ENCODE peak calls at places on chromosomes 13 and 19, in five cellular contexts. Q is WTC11, X is endodermal cell, S is neural crest cell, Z is GM13977. T is an unnamed sample.
A peak's percentile ranks its signal among the peaks of the same experiment; 100 is the strongest.

GRCh38 chr19:46000497-46001246 is 5.4 kb downstream of the CCDC61 start:
- DNase-seq in X (peak; percentile 92), S (no peak), Q (peak; percentile 74), Z (peak; percentile 84), T (peak; percentile 85)

GRCh38 chr19:47598407-47599349 is 10.3 kb upstream of the BICRA start:
- DNase-seq in Z (no peak), S (no peak), Q (peak; percentile 76), X (peak; percentile 91), T (no peak)

GRCh38 chr13:33441015-33441414 is 155.5 kb upstream of the STARD13 start:
- DNase-seq in X (peak; percentile 64), S (no peak), Q (peak; percentile 30), Z (no peak), T (no peak)

GRCh38 chr19:2529473-2529918 is 53.6 kb downstream of the GADD45B start:
- DNase-seq in S (no peak), Z (no peak), Q (no peak), X (no peak), T (peak; percentile 54)

GRCh38 chr13:106492576-106493323 is 42.7 kb downstream of the EFNB2 start:
- DNase-seq in Z (no peak), S (no peak), Q (no peak), X (no peak), T (no peak)

GRCh38 chr13:99307648-99308339 is 595 bp upstream of the GPR183 start:
- DNase-seq in X (peak; percentile 71), Q (no peak), S (no peak), Z (no peak), T (no peak)

GRCh38 chr13:35817642-35818576 is 313.3 kb downstream of the DCLK1 start:
- DNase-seq in Z (no peak), X (no peak), S (no peak), Q (no peak), T (no peak)

GRCh38 chr19:45667620-45668341 is at the start of gene GIPR:
- DNase-seq in X (peak; percentile 94), Q (peak; percentile 72), S (peak; percentile 47), Z (peak; percentile 72), T (peak; percentile 79)

GRCh38 chr13:107612376-107612775 is 603.0 kb downstream of the LIG4 start:
- DNase-seq in X (no peak), Z (no peak), S (no peak), Q (no peak), T (no peak)

GRCh38 chr19:41987141-41987860 is 6.7 kb downstream of the ATP1A3 start:
- DNase-seq in Q (no peak), X (no peak), Z (no peak), S (no peak), T (no peak)

GRCh38 chr19:39474139-39474620 is 6.5 kb upstream of the TIMM50 start:
- DNase-seq in X (peak; percentile 96), S (peak; percentile 82), Q (peak; percentile 90), Z (peak; percentile 78), T (peak; percentile 72)

GRCh38 chr19:48877900-48878218 is 5.6 kb downstream of the PPP1R15A start:
- DNase-seq in Z (no peak), S (no peak), X (no peak), Q (no peak), T (no peak)

GRCh38 chr13:105410602-105411001 is 1124.9 kb downstream of the EFNB2 start:
- DNase-seq in X (peak; percentile 92), Z (no peak), S (peak; percentile 47), Q (peak; percentile 83), T (no peak)

GRCh38 chr13:114047358-114047881 is 73.5 kb upstream of the C13orf46 start:
- DNase-seq in S (no peak), X (no peak), Z (peak; percentile 84), Q (no peak), T (peak; percentile 82)

GRCh38 chr13:40255551-40255950 is 410.9 kb downstream of the FOXO1 start:
- DNase-seq in Q (no peak), Z (no peak), S (no peak), X (no peak), T (no peak)

DNA sequence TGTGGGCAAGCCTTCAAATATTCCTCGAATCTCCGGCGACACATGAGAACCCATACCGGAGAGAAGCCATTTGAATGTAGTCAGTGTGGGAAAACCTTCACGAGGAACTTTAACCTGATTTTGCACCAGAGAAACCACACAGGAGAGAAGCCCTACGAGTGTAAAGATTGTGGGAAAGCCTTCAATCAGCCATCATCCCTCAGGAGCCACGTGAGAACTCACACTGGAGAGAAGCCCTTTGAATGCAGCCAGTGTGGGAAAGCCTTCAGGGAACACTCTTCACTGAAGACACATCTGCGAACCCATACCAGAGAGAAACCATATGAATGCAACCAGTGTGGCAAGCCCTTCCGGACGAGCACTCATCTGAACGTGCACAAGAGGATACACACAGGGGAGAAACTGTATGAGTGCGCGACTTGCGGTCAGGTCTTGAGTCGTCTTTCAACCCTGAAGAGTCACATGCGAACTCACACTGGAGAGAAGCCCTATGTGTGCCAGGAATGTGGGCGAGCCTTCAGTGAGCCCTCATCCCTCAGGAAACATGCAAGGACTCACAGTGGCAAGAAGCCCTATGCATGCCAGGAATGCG is 28.8 kb downstream of the ZNF333 start:
- DNase-seq in X (peak; percentile 23), Z (no peak), Q (no peak), S (no peak), T (no peak)
- TF ChIP-seq CTCF in X (no peak), Z (no peak), Q (no peak), S (no peak), T (no peak)

GRCh38 chr19:29812881-29813275 is 1.1 kb downstream of the CCNE1 start:
- DNase-seq in Z (no peak), S (no peak), X (no peak), Q (no peak), T (no peak)

GRCh38 chr19:29817316-29817715 is 5.5 kb downstream of the CCNE1 start:
- DNase-seq in Z (no peak), Q (no peak), S (no peak), X (no peak), T (no peak)

GRCh38 chr19:29813665-29814064 is 1.9 kb downstream of the CCNE1 start:
- DNase-seq in S (no peak), X (no peak), Z (no peak), Q (no peak), T (no peak)

GRCh38 chr19:29812080-29812880 is 489 bp downstream of the CCNE1 start:
- DNase-seq in X (peak; percentile 61), Z (no peak), S (no peak), Q (peak; percentile 30), T (no peak)

GRCh38 chr19:29815231-29815630 is 3.4 kb downstream of the CCNE1 start:
- DNase-seq in X (no peak), S (no peak), Z (peak; percentile 51), Q (no peak), T (no peak)
- TF ChIP-seq CTCF in X (no peak), S (no peak), Z (no peak), Q (no peak), T (peak; percentile 22)

GRCh38 chr19:10070730-10071446 is 15.2 kb upstream of the SHFL start:
- DNase-seq in Z (no peak), X (peak; percentile 82), Q (peak; percentile 86), S (no peak), T (no peak)

GRCh38 chr19:10074153-10074552 is 12.0 kb upstream of the SHFL start:
- DNase-seq in S (no peak), Q (no peak), Z (peak; percentile 50), X (no peak), T (peak; percentile 46)

GRCh38 chr19:10069046-10069445 is 17.1 kb upstream of the SHFL start:
- DNase-seq in X (no peak), S (no peak), Q (no peak), Z (no peak), T (no peak)

DNA sequence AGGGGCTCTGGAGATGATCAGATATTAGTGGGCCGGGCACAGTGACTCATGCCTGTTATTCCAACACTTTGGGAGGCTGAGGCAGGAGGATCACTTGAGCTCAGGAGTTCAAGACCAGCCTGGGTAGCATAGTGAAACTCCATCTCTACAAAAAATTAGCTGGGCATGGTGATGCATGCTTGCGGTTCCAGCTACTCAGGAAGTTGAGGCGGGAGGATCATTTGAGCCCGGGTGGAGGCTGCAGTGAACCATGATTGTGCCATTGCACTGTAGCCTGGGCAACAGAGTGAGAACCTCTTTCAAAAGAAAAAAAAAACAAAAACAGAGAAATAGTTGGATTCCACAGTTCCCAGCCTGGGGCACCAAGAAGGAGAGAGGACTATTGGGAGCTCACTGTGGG is 17.9 kb upstream of the SHFL start:
- DNase-seq in Q (no peak), Z (no peak), S (no peak), X (no peak), T (no peak)
- TF ChIP-seq CTCF in Q (no peak), Z (no peak), S (no peak), X (no peak), T (no peak)

GRCh38 chr19:3657395-3657769 is 30.8 kb upstream of the CACTIN start:
- DNase-seq in X (no peak), S (no peak), Q (no peak), Z (no peak), T (no peak)

GRCh38 chr19:3655402-3656072 is 28.9 kb upstream of the CACTIN start:
- DNase-seq in Z (peak; percentile 69), S (no peak), Q (no peak), X (no peak), T (no peak)

GRCh38 chr19:3656073-3656746 is 29.6 kb upstream of the CACTIN start:
- DNase-seq in Q (no peak), X (no peak), S (no peak), Z (no peak), T (no peak)

GRCh38 chr19:3658004-3658822 is 31.6 kb upstream of the CACTIN start:
- DNase-seq in X (no peak), Z (no peak), S (no peak), Q (no peak), T (no peak)

DNA sequence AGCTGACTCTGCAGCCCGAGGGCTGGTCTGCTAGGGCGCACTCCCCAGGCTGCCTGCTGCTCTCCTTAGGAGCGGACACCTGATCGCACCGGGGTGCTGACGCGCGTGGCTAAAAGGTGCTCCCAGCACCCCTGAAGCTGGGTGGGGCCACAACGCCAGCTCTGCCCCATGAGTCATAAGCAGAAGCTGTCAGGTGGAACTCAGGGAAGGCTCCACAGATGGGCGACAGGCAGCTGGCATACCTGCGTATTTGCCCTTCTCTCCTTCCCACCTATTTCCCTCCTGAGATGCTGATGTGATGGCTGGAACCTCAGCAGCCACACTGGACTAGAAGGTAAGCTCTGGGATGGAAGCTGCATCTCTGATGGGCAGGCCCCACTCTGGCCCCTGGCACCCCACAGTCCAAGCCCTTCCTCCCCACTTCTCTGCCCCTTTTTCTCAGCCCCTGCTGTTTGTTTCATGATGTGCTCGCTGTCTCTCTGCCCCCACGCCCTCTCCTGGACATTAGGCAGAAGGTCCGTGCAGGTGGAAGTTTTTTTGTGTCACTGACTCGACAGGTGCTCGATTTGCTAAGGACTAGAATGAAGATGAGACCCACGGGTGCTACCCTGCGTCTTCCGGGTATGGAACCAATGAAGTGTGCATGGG is 30.3 kb upstream of the CACTIN start:
- DNase-seq in S (no peak), Z (no peak), Q (no peak), X (no peak), T (no peak)
- TF ChIP-seq CTCF in S (no peak), Z (no peak), Q (no peak), X (peak; percentile 20), T (no peak)

GRCh38 chr13:28826368-28826767 is 6.2 kb downstream of the MTUS2 start:
- DNase-seq in S (no peak), X (no peak), Z (no peak), Q (no peak), T (no peak)
- TF ChIP-seq CTCF in S (no peak), X (no peak), Z (no peak), Q (no peak), T (no peak)

GRCh38 chr19:18961767-18962423 is 20.9 kb upstream of the HOMER3 start:
- DNase-seq in Q (peak; percentile 97), X (peak; percentile 97), S (no peak), Z (no peak), T (no peak)
- TF ChIP-seq CTCF in Q (no peak), X (peak; percentile 41), S (no peak), Z (no peak), T (no peak)

T was measured in GM10248.